ENCODE peak calls at places on chromosomes 1 and 21, in four cellular contexts. E is GM12878, Y is K562, B is HepG2. I is an unnamed sample.

GRCh38 chr1:81699234-81699633 is 101.5 kb upstream of the ADGRL2 start:
- DNase-seq in Y (no peak), E (no peak), B (no peak), I (no peak)

GRCh38 chr1:33234131-33234530 is 22.2 kb upstream of the ZNF362 start:
- DNase-seq in B (no peak), E (no peak), Y (no peak), I (no peak)

GRCh38 chr1:185960377-185961151 is 226.4 kb downstream of the HMCN1 start:
- DNase-seq in Y (no peak), B (no peak), E (no peak), I (no peak)

GRCh38 chr1:165884009-165884689 is 56.7 kb downstream of the UCK2 start:
- DNase-seq in B (no peak), Y (no peak), E (no peak), I (no peak)

GRCh38 chr1:228064741-228065542 is 17.6 kb upstream of the ARF1 start:
- DNase-seq in Y (no peak), B (no peak), E (no peak), I (no peak)

GRCh38 chr1:52534928-52535764 is 17.7 kb downstream of the TUT4 start:
- DNase-seq in B (no peak), Y (no peak), E (no peak), I (no peak)

GRCh38 chr1:220872296-220872695 is 6.9 kb upstream of the HLX start:
- DNase-seq in Y (no peak), E (no peak), B (peak), I (no peak)

GRCh38 chr1:110210604-110211502 is 739 bp downstream of the KCNC4 start:
- DNase-seq in Y (peak), B (no peak), E (no peak), I (peak)

GRCh38 chr1:94100785-94101612 is 19.9 kb downstream of the ABCA4 start:
- DNase-seq in E (no peak), Y (no peak), B (no peak), I (no peak)

GRCh38 chr1:181503130-181503810 is 20.0 kb downstream of the CACNA1E start:
- DNase-seq in E (no peak), Y (no peak), B (no peak), I (no peak)

GRCh38 chr1:189513091-189513490 is 964.6 kb downstream of the BRINP3 start:
- DNase-seq in B (peak), E (no peak), Y (no peak), I (no peak)

GRCh38 chr1:77642196-77642595 is 40.3 kb downstream of the ZZZ3 start:
- DNase-seq in E (no peak), B (no peak), Y (no peak), I (no peak)

GRCh38 chr1:26550946-26551345 is 21.4 kb downstream of the RPS6KA1 start:
- DNase-seq in E (no peak), B (no peak), Y (no peak), I (no peak)
- TF ChIP-seq TARDBP in E (no peak), B (no peak), Y (no peak), I (no peak)

DNA sequence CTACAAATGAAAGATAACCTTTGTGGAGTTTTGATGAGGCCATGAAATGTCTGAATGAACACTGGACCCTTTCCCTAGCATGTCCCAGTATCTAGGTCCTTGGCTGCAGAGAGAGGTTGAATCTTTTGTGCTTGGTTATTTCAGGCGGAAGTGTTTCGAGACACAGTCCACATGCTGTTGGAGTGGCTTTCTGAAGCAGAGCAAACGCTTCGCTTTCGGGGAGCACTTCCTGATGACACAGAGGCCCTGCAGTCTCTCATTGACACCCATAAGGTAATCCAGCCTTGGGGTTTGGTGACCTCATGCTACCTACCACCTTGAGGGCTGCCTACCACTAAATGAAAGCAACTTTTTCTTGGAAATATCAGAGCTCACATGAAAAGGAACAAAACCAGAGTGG is 38.9 kb upstream of the BMP8A start:
- DNase-seq in B (no peak), Y (no peak), E (no peak), I (no peak)
- TF ChIP-seq TARDBP in B (no peak), Y (no peak), E (no peak), I (no peak)

GRCh38 chr21:17903029-17903806 is 84.1 kb upstream of the C21orf91 start:
- DNase-seq in Y (no peak), B (no peak), E (no peak), I (no peak)
- TF ChIP-seq TARDBP in Y (no peak), B (no peak), E (no peak), I (no peak)

GRCh38 chr1:37033355-37034291 is 692 bp downstream of the GRIK3 start:
- DNase-seq in B (no peak), Y (no peak), E (no peak), I (no peak)
- TF ChIP-seq TARDBP in B (no peak), Y (no peak), E (no peak), I (no peak)

GRCh38 chr1:54476231-54477109 is 70.3 kb upstream of the SSBP3 start:
- DNase-seq in B (no peak), Y (no peak), E (no peak), I (no peak)
- TF ChIP-seq TARDBP in B (no peak), Y (no peak), E (no peak), I (no peak)

GRCh38 chr1:56495538-56495937 is 83.8 kb downstream of the PLPP3 start:
- DNase-seq in Y (no peak), E (no peak), B (no peak), I (no peak)

GRCh38 chr1:56496158-56496557 is 83.2 kb downstream of the PLPP3 start:
- DNase-seq in E (no peak), B (peak), Y (no peak), I (no peak)

GRCh38 chr1:56496861-56497772 is 82.2 kb downstream of the PLPP3 start:
- DNase-seq in Y (no peak), E (no peak), B (no peak), I (no peak)

GRCh38 chr1:56493826-56494225 is 85.5 kb downstream of the PLPP3 start:
- DNase-seq in E (no peak), Y (no peak), B (no peak), I (no peak)

GRCh38 chr1:56494306-56494705 is 85.1 kb downstream of the PLPP3 start:
- DNase-seq in Y (no peak), E (no peak), B (peak), I (no peak)
- TF ChIP-seq TARDBP in Y (no peak), E (no peak), B (peak), I (no peak)

DNA sequence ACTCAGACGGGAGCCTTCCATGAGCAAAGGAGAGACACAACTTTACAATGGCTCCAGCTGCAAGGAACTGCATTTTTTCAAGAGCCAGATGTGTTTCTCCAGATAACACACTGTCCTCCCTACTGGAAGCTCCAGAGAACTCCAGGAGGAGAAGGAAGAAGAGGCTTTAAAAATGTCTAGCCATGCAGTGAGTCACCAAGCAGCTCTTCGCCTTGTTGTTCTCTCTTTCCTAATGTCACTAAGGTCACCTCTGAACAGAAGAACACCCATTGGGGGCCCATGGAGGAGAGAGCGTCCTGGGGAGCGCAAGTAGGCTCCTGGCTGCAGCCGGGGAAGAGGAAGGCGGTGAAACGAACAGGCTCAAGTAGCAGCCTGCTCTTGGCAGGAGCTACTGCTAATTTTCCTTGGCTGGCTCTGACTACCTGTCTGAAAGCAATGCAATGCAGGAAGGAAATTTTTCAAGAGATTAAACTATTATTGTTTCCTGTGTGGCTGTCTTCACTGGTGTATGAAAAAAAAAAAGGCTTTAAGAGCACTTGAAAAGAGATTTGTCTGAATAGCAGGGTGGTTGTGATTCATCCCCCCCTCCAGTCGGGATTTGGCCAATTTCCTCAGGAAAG is 321.9 kb downstream of the SETD4 start:
- DNase-seq in E (no peak), B (no peak), Y (no peak), I (no peak)
- TF ChIP-seq TARDBP in E (no peak), B (no peak), Y (no peak), I (no peak)

GRCh38 chr1:54425152-54425584 is 19.0 kb upstream of the SSBP3 start:
- DNase-seq in Y (no peak), B (peak), E (no peak), I (no peak)
- TF ChIP-seq TARDBP in Y (no peak), B (peak), E (no peak), I (no peak)

DNA sequence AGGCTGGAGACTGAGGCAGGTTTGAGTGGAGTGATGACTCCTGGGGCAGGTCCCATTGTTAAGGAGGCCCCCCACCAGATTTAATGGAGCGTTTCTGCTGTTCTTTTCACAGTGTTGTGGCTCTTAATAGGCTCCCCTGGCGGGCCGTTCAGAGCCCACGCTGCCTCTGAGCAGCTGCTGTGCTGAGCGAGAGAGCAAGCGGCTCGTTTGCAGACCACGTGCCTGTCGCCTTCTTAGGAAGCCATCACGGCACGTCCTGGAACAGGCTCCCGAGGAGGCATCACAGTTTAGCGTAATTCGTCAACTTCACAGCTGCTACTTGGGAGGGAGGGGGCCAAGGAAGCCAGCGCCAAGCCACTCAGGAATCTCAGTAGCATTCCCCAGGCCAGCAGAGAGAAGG is 70.5 kb upstream of the CTTNBP2NL start:
- DNase-seq in B (no peak), E (no peak), Y (no peak), I (no peak)
- TF ChIP-seq TARDBP in B (no peak), E (no peak), Y (no peak), I (no peak)

GRCh38 chr1:39321979-39322378 is 117.5 kb downstream of the MACF1 start:
- DNase-seq in B (no peak), Y (no peak), E (peak), I (no peak)
- TF ChIP-seq TARDBP in B (no peak), Y (no peak), E (no peak), I (no peak)

I was measured in HEK293T.